ENCODE peak calls at places on chromosome 6, in six cellular contexts. G, M, O, J, N and F are unnamed samples.

GRCh38 chr6:90156861-90157260 is 139.8 kb downstream of the BACH2 start:
- DNase-seq in G (no peak), M (no peak), O (no peak), J (no peak), N (no peak), F (no peak)

GRCh38 chr6:467111-467510 is 75.6 kb downstream of the IRF4 start:
- DNase-seq in G (no peak), M (no peak), O (no peak), J (no peak), N (no peak), F (no peak)

GRCh38 chr6:44073612-44074382 is 53.5 kb downstream of the MRPL14 start:
- DNase-seq in G (no peak), M (no peak), O (peak), J (no peak), N (no peak), F (no peak)

GRCh38 chr6:133430530-133430929 is 189.4 kb downstream of the EYA4 start:
- DNase-seq in G (no peak), M (no peak), O (no peak), J (no peak), N (no peak), F (no peak)

GRCh38 chr6:130482645-130483390 is 117.0 kb downstream of the TMEM200A start:
- DNase-seq in G (no peak), M (no peak), O (no peak), J (peak), N (peak), F (no peak)

GRCh38 chr6:161584051-161584450 is 310.2 kb upstream of the AGPAT4 start:
- DNase-seq in G (no peak), M (no peak), O (no peak), J (no peak), N (no peak), F (no peak)

GRCh38 chr6:148776321-148776966 is 29.6 kb downstream of the UST start:
- DNase-seq in G (peak), M (no peak), O (no peak), J (peak), N (peak), F (no peak)

GRCh38 chr6:4021133-4021861 is 57.6 kb downstream of the FAM217A start:
- DNase-seq in G (peak), M (peak), O (peak), J (peak), N (peak), F (peak)

GRCh38 chr6:82142524-82142923 is 105.0 kb downstream of the IBTK start:
- DNase-seq in G (no peak), M (no peak), O (no peak), J (no peak), N (no peak), F (no peak)

GRCh38 chr6:15754035-15754705 is 91.3 kb upstream of the DTNBP1 start:
- DNase-seq in G (no peak), M (no peak), O (no peak), J (peak), N (peak), F (no peak)

GRCh38 chr6:108039681-108040080 is 34.9 kb downstream of the OSTM1 start:
- DNase-seq in G (no peak), M (no peak), O (no peak), J (no peak), N (no peak), F (no peak)

GRCh38 chr6:17311595-17312311 is 30.6 kb downstream of the RBM24 start:
- DNase-seq in G (no peak), M (no peak), O (no peak), J (peak), N (peak), F (no peak)

GRCh38 chr6:53717571-53717970 is 52.0 kb upstream of the KLHL31 start:
- DNase-seq in G (no peak), M (no peak), O (no peak), J (no peak), N (no peak), F (no peak)

GRCh38 chr6:118771253-118771652 is 119.9 kb upstream of the CEP85L start:
- DNase-seq in G (no peak), M (no peak), O (no peak), J (no peak), N (no peak), F (no peak)

GRCh38 chr6:47207261-47207660 is 102.4 kb downstream of the TNFRSF21 start:
- DNase-seq in G (no peak), M (no peak), O (no peak), J (no peak), N (no peak), F (no peak)

GRCh38 chr6:116206231-116206903 is 47.5 kb downstream of the TSPYL4 start:
- DNase-seq in G (no peak), M (no peak), O (no peak), J (peak), N (peak), F (no peak)

GRCh38 chr6:68126089-68126749 is 508.9 kb upstream of the ADGRB3 start:
- DNase-seq in G (no peak), M (no peak), O (no peak), J (no peak), N (peak), F (no peak)

DNA sequence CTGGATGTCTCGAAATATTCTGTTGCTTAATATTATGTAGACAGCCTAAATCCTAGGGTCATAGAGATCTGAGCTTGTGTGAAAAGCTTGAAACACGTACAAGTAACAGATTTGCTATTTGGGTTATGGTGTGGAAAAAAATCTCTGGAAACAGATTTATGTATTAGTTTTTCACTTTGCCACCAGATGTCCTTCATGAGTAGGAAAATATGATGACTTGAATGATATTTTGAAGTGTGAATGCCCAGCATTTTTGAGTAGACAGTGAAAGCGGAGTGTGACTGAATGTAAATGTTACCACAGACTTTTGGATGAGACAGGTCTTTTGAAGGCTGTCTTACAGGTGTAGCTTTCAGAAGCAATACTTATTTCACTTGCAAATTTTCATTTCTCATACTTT is 4.2 kb upstream of the BMP6 start:
- DNase-seq in G (no peak), M (no peak), O (no peak), J (peak), N (peak), F (no peak)
- TF ChIP-seq CTCF in G (peak), M (no peak), O (peak), J (peak), N (peak), F (peak)

GRCh38 chr6:34583461-34583860 is 27.3 kb upstream of the SPDEF start:
- DNase-seq in G (no peak), M (no peak), O (no peak), J (no peak), N (no peak), F (no peak)
- TF ChIP-seq CTCF in G (peak), M (no peak), O (no peak), J (peak), N (peak), F (no peak)

GRCh38 chr6:88899569-88900316 is 63.7 kb downstream of the RNGTT start:
- DNase-seq in G (no peak), M (no peak), O (no peak), J (no peak), N (no peak), F (no peak)
- TF ChIP-seq CTCF in G (peak), M (no peak), O (peak), J (peak), N (peak), F (peak)

GRCh38 chr6:170165085-170165484 is 125.8 kb downstream of the DLL1 start:
- DNase-seq in G (no peak), M (no peak), O (no peak), J (peak), N (no peak), F (peak)
- TF ChIP-seq CTCF in G (no peak), M (no peak), O (no peak), J (no peak), N (no peak), F (no peak)